ENCODE peak calls at places on chromosomes 16 and 17, in nine cellular contexts. R, B, K, S, E, P, N, X and O are unnamed samples.

GRCh38 chr16:78665373-78665772 is 565.9 kb downstream of the WWOX start:
- DNase-seq in R (no peak), B (no peak), P (peak; percentile 45), X (no peak), N (no peak), E (no peak), K (no peak), S (no peak), O (no peak)

GRCh38 chr16:82761858-82762257 is 135.1 kb downstream of the CDH13 start:
- DNase-seq in R (no peak), P (peak; percentile 35), N (no peak), S (no peak), X (peak; percentile 38), E (no peak), B (peak; percentile 32), K (no peak), O (peak; percentile 2)

GRCh38 chr16:81697886-81698635 is 81.0 kb upstream of the PLCG2 start:
- DNase-seq in E (no peak), S (no peak), P (peak; percentile 22), N (no peak), K (no peak), R (no peak), X (no peak), B (no peak), O (no peak)

GRCh38 chr16:84790291-84790690 is 29.5 kb upstream of the CRISPLD2 start:
- DNase-seq in E (no peak), K (no peak), N (no peak), X (no peak), P (no peak), B (no peak), R (no peak), S (no peak), O (no peak)

GRCh38 chr17:51015145-51015558 is 105.5 kb downstream of the SPAG9 start:
- DNase-seq in X (peak; percentile 43), S (no peak), B (peak; percentile 38), R (no peak), N (no peak), E (no peak), K (no peak), P (peak; percentile 12), O (no peak)

GRCh38 chr16:21301895-21302291 is 23.8 kb upstream of the CRYM start:
- DNase-seq in P (no peak), K (no peak), S (no peak), X (peak; percentile 8), B (no peak), N (no peak), E (no peak), R (no peak), O (no peak)

GRCh38 chr17:50118828-50119218 is 11.1 kb downstream of the SAMD14 start:
- DNase-seq in K (no peak), X (no peak), R (no peak), B (no peak), N (no peak), E (no peak), S (no peak), P (no peak), O (no peak)

GRCh38 chr16:78446486-78446885 is 347.0 kb downstream of the WWOX start:
- DNase-seq in B (no peak), K (no peak), R (no peak), P (no peak), X (no peak), N (no peak), E (no peak), S (no peak), O (no peak)

GRCh38 chr17:77127735-77128361 is 12.9 kb upstream of the SEC14L1 start:
- DNase-seq in S (peak; percentile 90), E (peak; percentile 66), P (peak; percentile 41), X (no peak), B (no peak), R (no peak), K (peak; percentile 63), N (no peak), O (no peak)

GRCh38 chr16:10679921-10680320 is 14.8 kb downstream of the TEKT5 start:
- DNase-seq in P (no peak), K (no peak), B (no peak), X (no peak), E (no peak), R (no peak), N (no peak), S (no peak), O (no peak)

GRCh38 chr16:983044-984030 is 1.8 kb downstream of the SOX8 start:
- DNase-seq in X (no peak), E (no peak), N (no peak), B (no peak), R (peak; percentile 72), P (no peak), K (no peak), S (no peak), O (no peak)

GRCh38 chr17:64413505-64413904 is 22.8 kb upstream of the PECAM1 start:
- DNase-seq in K (no peak), R (no peak), P (no peak), N (no peak), S (no peak), X (no peak), E (no peak), B (no peak), O (no peak)

GRCh38 chr16:23771027-23771426 is 16.2 kb downstream of the CHP2 start:
- DNase-seq in X (no peak), S (no peak), B (peak; percentile 24), E (no peak), R (no peak), K (no peak), P (no peak), N (no peak), O (no peak)

GRCh38 chr16:73506568-73507056 is 458.7 kb upstream of the ZFHX3 start:
- DNase-seq in B (no peak), E (no peak), X (no peak), K (no peak), P (no peak), R (no peak), N (no peak), S (no peak), O (no peak)

GRCh38 chr16:73510852-73511251 is 462.9 kb upstream of the ZFHX3 start:
- DNase-seq in K (no peak), B (no peak), E (no peak), R (no peak), P (no peak), N (no peak), X (no peak), S (no peak), O (no peak)

GRCh38 chr16:73504591-73504990 is 456.7 kb upstream of the ZFHX3 start:
- DNase-seq in X (no peak), N (no peak), K (no peak), P (no peak), R (no peak), E (no peak), S (no peak), B (no peak), O (no peak)

GRCh38 chr16:73503093-73503492 is 455.2 kb upstream of the ZFHX3 start:
- DNase-seq in N (no peak), R (no peak), S (no peak), B (no peak), E (no peak), K (no peak), P (no peak), X (no peak), O (no peak)

DNA sequence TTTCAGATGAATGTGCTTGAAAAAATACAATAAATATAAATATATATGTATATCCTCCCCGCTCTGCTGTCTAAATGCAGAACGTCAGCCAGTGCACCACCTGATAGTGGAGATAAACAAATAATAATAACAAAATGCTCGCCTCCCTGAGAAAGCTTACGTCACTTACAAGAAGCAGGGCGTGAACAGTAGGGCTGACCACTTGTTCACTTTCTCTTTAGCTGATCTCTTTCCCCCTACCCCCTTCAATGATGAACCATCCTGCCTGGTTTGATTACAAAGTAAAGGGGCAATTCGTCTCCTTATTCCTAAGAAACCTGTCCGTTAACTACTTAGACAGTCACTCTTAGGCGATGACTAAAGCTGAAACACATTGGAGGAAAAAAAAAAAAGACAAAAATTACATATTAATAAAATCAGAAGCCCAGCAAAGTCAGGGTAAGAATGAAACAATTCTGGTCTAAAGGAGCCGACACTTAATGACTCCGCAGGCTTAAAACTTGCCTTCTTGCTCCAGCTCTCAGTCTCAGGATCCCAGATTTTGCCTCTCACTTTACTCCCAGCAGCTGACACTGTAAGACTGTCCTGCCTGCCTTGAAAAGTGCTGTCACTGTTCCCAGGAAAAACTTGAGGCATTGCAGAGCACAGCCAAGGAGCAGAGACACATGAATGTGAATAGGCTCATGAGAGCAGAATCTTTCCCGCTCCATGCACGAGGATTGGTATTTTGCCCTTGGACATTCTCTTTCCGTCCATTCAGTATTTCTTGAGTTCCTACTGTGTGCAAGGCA is 457.4 kb upstream of the ZFHX3 start:
- DNase-seq in N (no peak), B (no peak), S (no peak), K (no peak), P (no peak), R (no peak), E (no peak), X (no peak), O (no peak)
- H3K4me3 ChIP-seq in N (no peak overlapping the region), B (no peak overlapping the region), S (no peak overlapping the region), K (no peak overlapping the region), P (no peak overlapping the region), R (no peak overlapping the region), E (no peak overlapping the region), X (no peak overlapping the region), O (no peak overlapping the region)

DNA sequence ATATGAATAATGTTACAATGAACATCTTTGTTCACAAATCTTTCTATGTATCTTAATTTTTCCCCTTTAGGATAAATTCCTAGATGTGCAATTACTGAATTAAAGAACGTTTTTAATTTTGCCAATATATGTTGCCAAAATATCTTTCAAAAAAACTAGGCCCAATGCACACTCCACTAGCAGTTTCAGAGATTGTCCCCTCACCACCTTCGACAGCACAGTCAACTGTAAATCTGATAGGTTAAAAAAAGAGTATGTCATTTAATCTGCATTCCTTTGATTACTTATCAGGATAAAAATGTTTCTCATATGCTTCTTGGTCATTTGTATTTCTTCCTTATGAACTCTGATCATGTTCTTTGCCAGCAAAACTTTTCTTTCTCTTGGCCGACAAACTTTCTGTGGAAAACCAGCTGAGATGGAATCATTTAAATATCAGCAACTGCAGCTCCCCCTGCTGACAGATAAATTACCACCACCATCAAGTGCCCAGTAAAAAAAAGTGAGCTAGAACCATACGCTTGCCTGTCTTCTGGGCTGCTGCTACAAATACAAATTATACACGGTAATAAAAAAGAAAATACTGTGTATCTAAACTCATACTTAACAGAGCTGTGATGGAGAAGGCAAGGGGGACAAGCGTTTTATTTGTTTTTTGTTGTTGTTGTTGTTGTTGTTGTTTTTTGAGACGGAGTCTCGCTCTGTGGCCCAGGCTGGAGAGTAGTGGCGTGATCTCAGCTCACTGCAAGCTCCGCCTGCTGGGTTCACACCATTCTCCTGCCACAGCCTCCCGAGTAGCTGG is 19.6 kb upstream of the KANSL1 start:
- DNase-seq in K (peak; percentile 33), S (peak; percentile 83), N (peak; percentile 48), X (peak; percentile 79), E (peak; percentile 85), B (peak; percentile 93), P (peak; percentile 70), R (no peak), O (peak; percentile 54)
- H3K27ac ChIP-seq in K (no peak overlapping the region), S (no peak overlapping the region), N (no peak overlapping the region), X (no peak overlapping the region), E (no peak overlapping the region), B (no peak overlapping the region), P (no peak overlapping the region), R (peak overlapping the region; percentile 42), O (no peak overlapping the region)

GRCh38 chr17:79444226-79444625 is 166.6 kb downstream of the RBFOX3 start:
- DNase-seq in P (no peak), E (no peak), R (no peak), K (no peak), B (no peak), N (no peak), S (no peak), X (no peak), O (no peak)
- H3K27me3 ChIP-seq in P (no peaks in the 10 kb centered on the region), E (no peaks in the 10 kb centered on the region), R (no peaks in the 10 kb centered on the region), K (no peaks in the 10 kb centered on the region), B (no peaks in the 10 kb centered on the region), N (peaks cover 3% of the 10 kb centered on the region), S (no peaks in the 10 kb centered on the region), X (no peaks in the 10 kb centered on the region), O (no peaks in the 10 kb centered on the region)

GRCh38 chr17:16975744-16976625 is 4.1 kb upstream of the TNFRSF13B start:
- DNase-seq in B (peak; percentile 35), P (no peak), S (no peak), K (no peak), R (no peak), X (no peak), N (no peak), E (no peak), O (no peak)
- H3K4me3 ChIP-seq in B (no peak overlapping the region), P (no peak overlapping the region), S (no peak overlapping the region), K (no peak overlapping the region), R (no peak overlapping the region), X (no peak overlapping the region), N (no peak overlapping the region), E (no peak overlapping the region), O (no peak overlapping the region)